ENCODE peak calls at places on chromosomes 16 and 17, in eight cellular contexts. P, C, Y, U, O, L, K and G are unnamed samples. For H3K27me3, the result is how much of the 10 kb centered on the place peaks cover.

GRCh38 chr17:27244481-27245223 is 49.3 kb upstream of the WSB1 start:
- DNase-seq in P (peak), C (peak), Y (peak), U (peak), O (peak), L (peak), K (peak), G (no peak)

GRCh38 chr17:48307814-48308411 is 122.1 kb downstream of the SKAP1 start:
- DNase-seq in P (peak), C (peak), Y (peak), U (peak), O (peak), L (peak), K (peak), G (peak)

GRCh38 chr17:17769869-17770361 is 66.9 kb downstream of the SREBF1 start:
- DNase-seq in P (no peak), C (peak), Y (no peak), U (no peak), O (no peak), L (no peak), K (no peak), G (no peak)

GRCh38 chr16:81739503-81739902 is 39.6 kb upstream of the PLCG2 start:
- DNase-seq in P (no peak), C (no peak), Y (no peak), U (no peak), O (no peak), L (no peak), K (no peak), G (no peak)

GRCh38 chr16:29011112-29011511 is 26.3 kb downstream of the LAT start:
- DNase-seq in P (no peak), C (peak), Y (peak), U (no peak), O (no peak), L (no peak), K (peak), G (peak)

GRCh38 chr17:62653002-62653830 is 25.7 kb downstream of the MRC2 start:
- DNase-seq in P (peak), C (no peak), Y (peak), U (peak), O (peak), L (peak), K (peak), G (peak)

GRCh38 chr17:45102856-45103255 is 29.5 kb downstream of the PLCD3 start:
- DNase-seq in P (no peak), C (no peak), Y (no peak), U (no peak), O (no peak), L (no peak), K (no peak), G (no peak)

GRCh38 chr17:14755002-14755401 is 454.1 kb downstream of the HS3ST3B1 start:
- DNase-seq in P (no peak), C (no peak), Y (no peak), U (no peak), O (no peak), L (peak), K (no peak), G (no peak)

GRCh38 chr17:69773081-69773480 is 301.9 kb upstream of the KCNJ16 start:
- DNase-seq in P (no peak), C (no peak), Y (no peak), U (no peak), O (no peak), L (peak), K (no peak), G (no peak)

GRCh38 chr16:21689107-21689506 is 25.3 kb downstream of the OTOA start:
- DNase-seq in P (no peak), C (no peak), Y (no peak), U (no peak), O (no peak), L (no peak), K (no peak), G (no peak)

GRCh38 chr16:88073201-88073721 is 122.0 kb downstream of the BANP start:
- DNase-seq in P (no peak), C (no peak), Y (no peak), U (no peak), O (no peak), L (no peak), K (no peak), G (no peak)

GRCh38 chr16:84344781-84345180 is 23.6 kb upstream of the ATP2C2 start:
- DNase-seq in P (no peak), C (no peak), Y (no peak), U (no peak), O (no peak), L (no peak), K (no peak), G (no peak)

GRCh38 chr17:59851431-59852375 is 41.0 kb downstream of the TUBD1 start:
- DNase-seq in P (peak), C (no peak), Y (no peak), U (no peak), O (peak), L (peak), K (no peak), G (no peak)

GRCh38 chr16:34802848-34803599 is 1343.6 kb downstream of the TP53TG3F start:
- DNase-seq in P (no peak), C (no peak), Y (no peak), U (no peak), O (no peak), L (no peak), K (no peak), G (peak)

GRCh38 chr16:48158296-48158695 is 2.5 kb upstream of the ABCC12 start:
- DNase-seq in P (no peak), C (peak), Y (no peak), U (no peak), O (no peak), L (peak), K (peak), G (no peak)

GRCh38 chr16:12661656-12662172 is 142.0 kb downstream of the CPPED1 start:
- DNase-seq in P (peak), C (no peak), Y (peak), U (peak), O (peak), L (peak), K (peak), G (no peak)

GRCh38 chr16:69820926-69821541 is 58.9 kb downstream of the WWP2 start:
- DNase-seq in P (peak), C (no peak), Y (no peak), U (no peak), O (no peak), L (no peak), K (no peak), G (no peak)

GRCh38 chr17:66152756-66153155 is 39.2 kb downstream of the CEP112 start:
- DNase-seq in P (no peak), C (no peak), Y (no peak), U (no peak), O (no peak), L (no peak), K (no peak), G (no peak)

GRCh38 chr16:16149710-16150116 is 73.6 kb downstream of the ABCC6 start:
- DNase-seq in P (no peak), C (no peak), Y (no peak), U (no peak), O (no peak), L (no peak), K (no peak), G (no peak)

GRCh38 chr17:49491370-49491769 is 3.7 kb upstream of the NGFR start:
- DNase-seq in P (no peak), C (no peak), Y (no peak), U (peak), O (no peak), L (no peak), K (no peak), G (no peak)
- H3K27me3 ChIP-seq in P (under half), C (half or more), Y (under half), U (under half), O (under half), L (half or more), K (under half), G (under half)

DNA sequence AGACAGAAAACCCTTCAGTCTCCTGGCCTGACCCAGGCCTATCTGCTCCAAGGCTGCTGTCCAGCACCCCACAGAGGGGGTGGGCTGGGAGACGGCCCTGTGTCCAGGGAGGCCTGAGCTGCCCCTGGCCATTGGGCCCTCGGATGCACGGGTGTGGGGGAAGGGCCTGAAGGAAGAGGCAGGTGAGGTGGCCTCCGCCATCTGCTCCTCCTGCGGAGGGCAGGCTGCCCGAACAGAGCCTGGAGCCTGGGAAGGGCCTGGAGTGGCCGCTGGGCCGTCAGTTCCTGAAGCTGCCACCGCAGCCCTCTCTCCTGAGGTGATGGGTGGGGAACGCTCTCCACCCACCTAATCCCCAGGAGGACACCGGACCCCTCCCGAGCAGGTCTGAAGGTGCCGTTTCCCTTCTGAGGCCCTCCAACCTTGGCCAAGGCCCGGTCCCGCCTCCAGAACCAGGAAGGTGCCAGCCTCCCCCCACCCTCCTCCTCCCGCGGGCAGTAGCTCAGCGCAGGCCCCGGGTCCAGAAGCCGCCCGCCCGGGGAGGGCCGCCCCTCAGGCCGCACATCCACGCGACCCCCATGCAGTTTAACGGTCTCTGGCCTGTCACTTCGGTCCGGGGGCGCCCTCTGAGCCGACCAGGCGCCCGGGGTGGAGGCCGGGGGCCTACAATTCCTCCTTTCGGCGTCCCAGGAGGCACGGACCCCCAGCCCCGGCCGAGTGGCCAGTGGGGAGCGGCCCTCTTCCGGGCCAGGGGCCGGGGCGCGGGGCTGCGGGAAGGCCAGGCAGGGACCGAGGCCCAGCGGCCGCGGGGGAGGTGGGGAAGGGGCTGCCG is 835 bp downstream of the FBXL16 start:
- DNase-seq in P (no peak), C (no peak), Y (peak), U (no peak), O (no peak), L (no peak), K (no peak), G (no peak)
- H3K4me3 ChIP-seq in P (no peak), C (peak), Y (no peak), U (peak), O (no peak), L (peak), K (no peak), G (peak)

GRCh38 chr17:74846621-74847020 is 13.1 kb downstream of the GRIN2C start:
- DNase-seq in P (no peak), C (no peak), Y (no peak), U (no peak), O (no peak), L (no peak), K (no peak), G (no peak)
- H3K27me3 ChIP-seq in P (under half), C (under half), Y (half or more), U (under half), O (under half), L (under half), K (under half), G (under half)

GRCh38 chr17:80888276-80889160 is 103.1 kb upstream of the CHMP6 start:
- DNase-seq in P (no peak), C (no peak), Y (no peak), U (no peak), O (no peak), L (no peak), K (no peak), G (no peak)
- H3K4me3 ChIP-seq in P (no peak), C (no peak), Y (no peak), U (no peak), O (no peak), L (no peak), K (no peak), G (no peak)

GRCh38 chr16:89199241-89200123 is 855 bp downstream of the SLC22A31 start:
- DNase-seq in P (no peak), C (no peak), Y (no peak), U (peak), O (no peak), L (no peak), K (no peak), G (no peak)

GRCh38 chr16:89200124-89200849 is at the start of gene SLC22A31:
- DNase-seq in P (no peak), C (no peak), Y (peak), U (peak), O (no peak), L (no peak), K (peak), G (no peak)

GRCh38 chr16:89202422-89203215 is 2.3 kb upstream of the SLC22A31 start:
- DNase-seq in P (no peak), C (no peak), Y (peak), U (no peak), O (no peak), L (no peak), K (no peak), G (no peak)

GRCh38 chr16:89201467-89202377 is 1.4 kb upstream of the SLC22A31 start:
- DNase-seq in P (peak), C (peak), Y (peak), U (peak), O (peak), L (peak), K (peak), G (peak)

GRCh38 chr16:89200850-89201466 is 621 bp upstream of the SLC22A31 start:
- DNase-seq in P (no peak), C (no peak), Y (peak), U (no peak), O (no peak), L (no peak), K (no peak), G (no peak)
- H3K27me3 ChIP-seq in P (under half), C (under half), Y (half or more), U (under half), O (under half), L (under half), K (under half), G (half or more)